ENCODE peak calls at places on chromosomes 5 and 9, in four cellular contexts. K is neural progenitor cell, X is lower lobe of right lung, S is cardiac muscle cell. Z is an unnamed sample.

GRCh38 chr9:100554935-100555401 is 22.9 kb upstream of the CAVIN4 start:
- DNase-seq in K (no peak), X (no peak), S (no peak), Z (no peak)

GRCh38 chr5:130316971-130317421 is 412.7 kb downstream of the CHSY3 start:
- DNase-seq in K (peak; percentile 81), X (no peak), S (no peak), Z (peak; percentile 73)

GRCh38 chr5:125085797-125086505 is 339.5 kb upstream of the ZNF608 start:
- DNase-seq in K (no peak), X (no peak), S (no peak), Z (no peak)

GRCh38 chr5:1513326-1514026 is 10.3 kb downstream of the LPCAT1 start:
- DNase-seq in K (peak; percentile 2), X (peak; percentile 49), S (no peak), Z (no peak)

GRCh38 chr5:177317959-177318377 is 6.3 kb upstream of the MXD3 start:
- DNase-seq in K (peak; percentile 78), X (peak; percentile 77), S (peak; percentile 83), Z (no peak)

GRCh38 chr5:14332746-14333145 is 189.6 kb downstream of the TRIO start:
- DNase-seq in K (no peak), X (no peak), S (no peak), Z (no peak)

GRCh38 chr5:81838307-81838906 is 87.5 kb upstream of the SSBP2 start:
- DNase-seq in K (peak; percentile 38), X (no peak), S (peak; percentile 37), Z (no peak)

GRCh38 chr5:137629646-137630045 is 106.2 kb downstream of the KLHL3 start:
- DNase-seq in K (peak; percentile 73), X (no peak), S (peak; percentile 76), Z (no peak)

GRCh38 chr5:5405441-5405840 is 17.0 kb upstream of the ICE1 start:
- DNase-seq in K (no peak), X (no peak), S (no peak), Z (no peak)

GRCh38 chr9:128575921-128576320 is 23.5 kb downstream of the SPTAN1 start:
- DNase-seq in K (no peak), X (no peak), S (no peak), Z (no peak)

GRCh38 chr9:124259273-124260078 is 1.7 kb downstream of the NEK6 start:
- DNase-seq in K (peak; percentile 59), X (peak; percentile 76), S (no peak), Z (no peak)

GRCh38 chr5:14298126-14298847 is 155.1 kb downstream of the TRIO start:
- DNase-seq in K (no peak), X (no peak), S (no peak), Z (no peak)

GRCh38 chr9:86741311-86742215 is 205.7 kb downstream of the GAS1 start:
- DNase-seq in K (no peak), X (no peak), S (peak; percentile 82), Z (peak; percentile 86)

GRCh38 chr5:102959055-102959454 is 160.9 kb downstream of the GIN1 start:
- DNase-seq in K (no peak), X (no peak), S (no peak), Z (peak; percentile 82)

GRCh38 chr5:135026645-135027317 is 7.2 kb downstream of the PITX1 start:
- DNase-seq in K (peak; percentile 39), X (peak; percentile 30), S (no peak), Z (no peak)

GRCh38 chr9:132266017-132266416 is 88.8 kb downstream of the SETX start:
- DNase-seq in K (no peak), X (no peak), S (no peak), Z (no peak)
- H3K36me3 ChIP-seq in K (no peaks in the 10 kb centered on the region), X (peaks cover 90% of the 10 kb centered on the region), S (peaks cover 33% of the 10 kb centered on the region), Z (peaks cover 1% of the 10 kb centered on the region)

DNA sequence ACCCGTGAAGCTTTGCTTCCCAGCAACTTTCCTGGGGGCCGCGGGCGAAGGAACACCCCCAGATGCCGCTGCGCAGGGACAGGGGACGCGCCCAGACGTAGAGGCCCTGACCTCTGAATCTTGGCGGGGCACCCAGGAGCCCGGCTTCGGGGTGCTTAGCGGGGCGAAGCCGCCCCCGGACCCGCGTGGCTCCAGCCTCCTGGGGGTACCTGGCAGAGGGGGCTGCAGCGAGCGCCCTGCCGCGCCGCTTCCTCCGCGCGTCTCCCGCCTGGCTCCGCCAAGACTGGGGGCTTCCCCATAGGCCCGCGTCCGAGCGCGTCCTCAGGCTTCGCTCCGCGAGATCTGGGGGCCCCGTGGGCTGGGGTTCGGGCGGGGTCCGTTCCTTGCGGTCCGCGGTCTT is 23.0 kb upstream of the ZNF782 start:
- DNase-seq in K (no peak), X (no peak), S (no peak), Z (no peak)
- H3K27me3 ChIP-seq in K (peaks cover 42% of the 10 kb centered on the region), X (peaks cover 38% of the 10 kb centered on the region), S (peaks cover 6% of the 10 kb centered on the region), Z (no peaks in the 10 kb centered on the region)

DNA sequence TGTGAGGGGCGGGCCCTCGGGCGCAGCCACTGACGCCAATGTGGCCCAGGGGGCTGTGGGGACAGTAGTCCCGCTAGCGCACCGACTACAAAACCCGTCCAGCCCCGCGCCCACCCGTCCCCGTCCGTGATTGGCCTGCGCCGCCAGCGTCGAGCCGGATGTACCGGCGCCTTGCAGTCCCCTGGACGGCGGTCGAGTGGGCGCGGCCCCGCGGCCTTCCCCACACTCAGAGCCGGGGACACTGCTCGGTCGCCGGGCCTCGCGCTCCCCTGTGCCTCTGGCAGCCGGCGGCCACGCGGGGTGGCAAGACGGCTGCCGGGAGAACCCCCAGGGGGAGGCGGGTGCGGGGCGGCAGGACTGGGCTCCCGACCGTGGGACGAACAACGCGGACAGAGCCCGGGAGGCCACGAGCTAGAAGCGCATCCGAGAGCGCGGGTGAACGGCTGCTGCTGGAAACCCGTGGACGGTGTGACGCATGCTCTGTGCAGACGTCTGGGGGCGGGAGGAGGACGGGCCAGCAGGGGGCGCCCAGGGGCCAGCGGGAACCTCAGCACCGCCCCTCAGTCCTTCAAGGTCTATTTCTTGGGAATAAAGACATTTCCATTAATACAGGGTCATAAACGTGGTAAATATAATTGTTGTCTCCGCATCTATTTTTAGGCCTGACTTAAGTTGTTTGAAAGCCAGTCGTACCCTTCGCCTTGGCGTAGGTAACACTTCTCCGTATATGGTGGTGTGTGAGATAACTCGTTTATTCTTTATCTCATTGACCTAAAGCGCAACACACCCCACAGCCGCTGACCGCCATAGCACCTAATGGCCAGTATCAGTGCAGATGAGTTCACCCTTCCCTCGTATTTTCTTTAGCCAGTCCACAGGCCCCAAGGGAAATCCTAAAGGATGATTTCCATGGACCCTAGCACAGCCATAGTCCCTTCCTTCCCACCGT is 629 bp upstream of the BICD2 start:
- DNase-seq in K (peak; percentile 99), X (peak; percentile 99), S (peak; percentile 91), Z (peak; percentile 86)
- TF ChIP-seq CTCF in K (peak; percentile 93), X (peak; percentile 95), S (peak; percentile 95), Z (peak; percentile 99)

DNA sequence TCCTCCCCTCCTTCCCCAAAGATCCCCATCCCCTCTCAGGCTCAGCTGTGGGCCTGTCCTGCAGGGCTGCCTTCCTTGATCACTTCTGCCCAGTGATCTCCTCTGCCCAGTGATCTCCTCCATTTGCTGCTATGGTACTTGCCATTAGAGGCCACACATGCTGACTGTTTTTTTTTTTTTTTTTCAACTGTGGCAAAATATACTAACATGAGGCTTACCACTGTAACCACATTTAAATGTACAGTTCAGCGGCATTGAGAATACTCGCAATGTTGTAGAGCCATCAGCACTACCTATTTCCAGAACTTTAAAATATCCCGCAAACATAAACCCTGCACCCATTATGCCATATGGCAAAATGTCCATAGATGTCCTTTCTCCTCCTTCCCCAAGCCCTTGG is 61.7 kb upstream of the EPB41L4B start:
- DNase-seq in K (no peak), X (no peak), S (no peak), Z (no peak)
- H3K36me3 ChIP-seq in K (no peaks in the 10 kb centered on the region), X (peaks cover 56% of the 10 kb centered on the region), S (no peaks in the 10 kb centered on the region), Z (peaks cover 7% of the 10 kb centered on the region)

DNA sequence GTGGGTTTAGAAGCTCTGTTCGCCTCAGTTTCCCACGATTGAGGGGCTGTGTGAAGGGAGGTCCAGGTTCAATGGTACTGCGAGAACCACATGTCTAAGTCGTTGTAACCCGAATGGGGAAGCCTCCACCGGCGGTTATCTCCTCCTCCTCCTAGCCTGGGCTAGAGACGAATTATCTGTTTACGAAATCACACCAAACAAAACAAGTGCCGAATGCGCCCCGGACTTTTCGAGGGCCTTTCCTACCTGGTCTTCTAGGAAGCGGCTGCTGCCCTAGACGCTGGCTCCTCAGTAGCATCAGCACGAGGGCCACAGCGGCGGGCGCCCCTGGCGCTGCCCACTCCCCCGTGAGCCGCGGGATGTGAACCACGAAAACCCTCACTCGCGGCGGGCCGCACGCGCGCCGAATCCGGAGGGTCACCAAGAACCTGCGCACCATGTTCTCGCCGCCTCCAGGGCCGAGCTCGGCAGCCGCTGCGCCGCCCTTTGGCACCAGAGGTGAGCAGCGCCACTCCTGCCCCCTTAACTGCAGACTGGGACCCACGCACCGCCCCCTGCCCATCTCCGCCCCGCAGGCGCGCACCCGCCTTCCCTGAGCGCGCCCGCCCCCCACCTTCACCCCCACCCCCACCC is at the start of gene CDKN2A:
- DNase-seq in K (peak; percentile 69), X (peak; percentile 58), S (peak; percentile 52), Z (no peak)
- H3K27me3 ChIP-seq in K (peaks cover 100% of the 10 kb centered on the region), X (peaks cover 35% of the 10 kb centered on the region), S (peaks cover 100% of the 10 kb centered on the region), Z (peaks cover 10% of the 10 kb centered on the region)

GRCh38 chr9:92986175-92987110 is 39.1 kb downstream of the FGD3 start:
- DNase-seq in K (no peak), X (no peak), S (no peak), Z (no peak)
- TF ChIP-seq CTCF in K (peak; percentile 16), X (peak; percentile 54), S (peak; percentile 56), Z (peak; percentile 36)